ENCODE peak calls at places on chromosome 9, in four cellular contexts. O, Q, V and B are unnamed samples.

GRCh38 chr9:136994885-136995224 is 1.5 kb downstream of the CLIC3 start:
- DNase-seq in O (no peak), Q (no peak), V (no peak), B (no peak)

GRCh38 chr9:12723409-12724028 is 30.3 kb downstream of the TYRP1 start:
- DNase-seq in O (no peak), Q (peak), V (no peak), B (no peak)

GRCh38 chr9:90810686-90811085 is 9.1 kb downstream of the SYK start:
- DNase-seq in O (no peak), Q (no peak), V (no peak), B (no peak)

GRCh38 chr9:25716220-25716872 is 38.1 kb upstream of the TUSC1 start:
- DNase-seq in O (no peak), Q (peak), V (no peak), B (no peak)

GRCh38 chr9:111038336-111039202 is at the start of gene LPAR1:
- DNase-seq in O (no peak), Q (peak), V (no peak), B (no peak)

GRCh38 chr9:135702002-135702721 is at the start of gene KCNT1:
- DNase-seq in O (peak), Q (peak), V (peak), B (no peak)

GRCh38 chr9:71812385-71812784 is 44.1 kb upstream of the CEMIP2 start:
- DNase-seq in O (no peak), Q (no peak), V (no peak), B (no peak)

GRCh38 chr9:92097997-92098482 is 17.2 kb downstream of the SPTLC1 start:
- DNase-seq in O (peak), Q (peak), V (peak), B (peak)

GRCh38 chr9:110768887-110769286 is 100.3 kb downstream of the MUSK start:
- DNase-seq in O (no peak), Q (no peak), V (no peak), B (no peak)

GRCh38 chr9:20811872-20812271 is 127.8 kb downstream of the FOCAD start:
- DNase-seq in O (no peak), Q (no peak), V (no peak), B (no peak)

GRCh38 chr9:72856985-72857631 is 95.7 kb downstream of the ALDH1A1 start:
- DNase-seq in O (no peak), Q (peak), V (no peak), B (no peak)

GRCh38 chr9:79694676-79695400 is 123.1 kb downstream of the TLE4 start:
- DNase-seq in O (no peak), Q (peak), V (no peak), B (no peak)

GRCh38 chr9:101465330-101465915 is 29.8 kb upstream of the ALDOB start:
- DNase-seq in O (no peak), Q (peak), V (no peak), B (no peak)

GRCh38 chr9:122125891-122126331 is 32.8 kb upstream of the TTLL11 start:
- DNase-seq in O (no peak), Q (peak), V (no peak), B (no peak)

GRCh38 chr9:110977259-110977709 is 61.0 kb downstream of the LPAR1 start:
- DNase-seq in O (no peak), Q (peak), V (no peak), B (no peak)

GRCh38 chr9:16138961-16139441 is 586.2 kb downstream of the CCDC171 start:
- DNase-seq in O (no peak), Q (no peak), V (no peak), B (no peak)

GRCh38 chr9:36118706-36119105 is 17.8 kb upstream of the GLIPR2 start:
- DNase-seq in O (no peak), Q (no peak), V (no peak), B (no peak)

GRCh38 chr9:16316911-16317817 is 553.3 kb downstream of the BNC2 start:
- DNase-seq in O (no peak), Q (no peak), V (no peak), B (no peak)

GRCh38 chr9:4182831-4183230 is 117.0 kb downstream of the GLIS3 start:
- DNase-seq in O (no peak), Q (no peak), V (no peak), B (no peak)

GRCh38 chr9:133783331-133783731 is 45.2 kb upstream of the SARDH start:
- DNase-seq in O (no peak), Q (no peak), V (no peak), B (no peak)

GRCh38 chr9:88994820-88995180 is 3.5 kb downstream of the S1PR3 start:
- DNase-seq in O (no peak), Q (no peak), V (no peak), B (no peak)